ENCODE peak calls at places on chromosomes 5 and 9, in nine cellular contexts. G is H1, T is sigmoid colon, P is HepG2, L is stomach, C is HCT116, W is spleen, B is prostate gland, V is vagina. Z is an unnamed sample.

GRCh38 chr5:61263072-61263471 is 69.0 kb upstream of the ZSWIM6 start:
- DNase-seq in G (no peak), T (no peak), P (no peak), L (no peak), C (no peak), W (no peak), B (no peak), V (no peak), Z (peak; percentile 80)

GRCh38 chr9:124293712-124294504 is 36.2 kb downstream of the NEK6 start:
- DNase-seq in G (peak; percentile 59), T (no peak), P (no peak), L (no peak), C (no peak), W (no peak), B (no peak), V (no peak), Z (no peak)

GRCh38 chr5:139397921-139398320 is 3.0 kb upstream of the PROB1 start:
- DNase-seq in G (no peak), T (no peak), P (no peak), L (no peak), C (no peak), W (peak; percentile 41), B (no peak), V (no peak), Z (no peak)

GRCh38 chr9:70402213-70402612 is 12.2 kb downstream of the KLF9 start:
- DNase-seq in G (no peak), T (no peak), P (no peak), L (no peak), C (no peak), W (no peak), B (no peak), V (no peak), Z (no peak)

GRCh38 chr5:68242743-68243142 is 27.2 kb downstream of the PIK3R1 start:
- DNase-seq in G (no peak), T (no peak), P (no peak), L (no peak), C (no peak), W (no peak), B (no peak), V (no peak), Z (no peak)

GRCh38 chr9:88533951-88534455 is 975 bp upstream of the NXNL2 start:
- DNase-seq in G (peak; percentile 78), T (peak; percentile 72), P (no peak), L (peak; percentile 30), C (no peak), W (peak; percentile 80), B (no peak), V (no peak), Z (peak; percentile 33)

GRCh38 chr9:129414377-129415021 is 206.4 kb downstream of the C9orf50 start:
- DNase-seq in G (no peak), T (peak; percentile 82), P (peak; percentile 48), L (no peak), C (no peak), W (peak; percentile 87), B (no peak), V (no peak), Z (no peak)

GRCh38 chr9:135819905-135820304 is 87.4 kb downstream of the CAMSAP1 start:
- DNase-seq in G (no peak), T (no peak), P (no peak), L (no peak), C (no peak), W (no peak), B (no peak), V (no peak), Z (no peak)

DNA sequence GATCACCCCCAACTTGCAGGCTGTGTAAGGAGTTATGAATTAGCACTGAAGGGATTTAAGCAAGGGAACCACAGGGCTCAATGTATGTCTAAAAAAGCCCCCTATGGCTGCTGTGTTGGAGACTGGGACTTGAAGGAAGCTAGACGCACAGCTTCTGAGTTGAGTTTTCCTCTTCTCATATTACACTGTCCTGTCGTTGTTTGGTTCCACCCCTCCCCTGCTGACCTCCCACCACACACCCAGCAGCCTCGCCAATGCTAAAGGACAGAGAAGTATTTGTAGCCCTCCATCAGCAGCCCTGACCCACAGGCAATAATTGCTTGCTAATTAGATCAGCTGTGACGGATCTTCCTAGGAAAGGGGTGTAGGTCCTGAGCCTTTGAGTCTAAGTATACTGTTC is 15.1 kb upstream of the CARTPT start:
- DNase-seq in G (no peak), T (no peak), P (no peak), L (no peak), C (no peak), W (no peak), B (no peak), V (no peak), Z (no peak)
- TF ChIP-seq POLR2AphosphoS5 in G (no peak), T (no peak), P (no peak), L (no peak), C (no peak), W (no peak), B (no peak), V (no peak), Z (no peak)

DNA sequence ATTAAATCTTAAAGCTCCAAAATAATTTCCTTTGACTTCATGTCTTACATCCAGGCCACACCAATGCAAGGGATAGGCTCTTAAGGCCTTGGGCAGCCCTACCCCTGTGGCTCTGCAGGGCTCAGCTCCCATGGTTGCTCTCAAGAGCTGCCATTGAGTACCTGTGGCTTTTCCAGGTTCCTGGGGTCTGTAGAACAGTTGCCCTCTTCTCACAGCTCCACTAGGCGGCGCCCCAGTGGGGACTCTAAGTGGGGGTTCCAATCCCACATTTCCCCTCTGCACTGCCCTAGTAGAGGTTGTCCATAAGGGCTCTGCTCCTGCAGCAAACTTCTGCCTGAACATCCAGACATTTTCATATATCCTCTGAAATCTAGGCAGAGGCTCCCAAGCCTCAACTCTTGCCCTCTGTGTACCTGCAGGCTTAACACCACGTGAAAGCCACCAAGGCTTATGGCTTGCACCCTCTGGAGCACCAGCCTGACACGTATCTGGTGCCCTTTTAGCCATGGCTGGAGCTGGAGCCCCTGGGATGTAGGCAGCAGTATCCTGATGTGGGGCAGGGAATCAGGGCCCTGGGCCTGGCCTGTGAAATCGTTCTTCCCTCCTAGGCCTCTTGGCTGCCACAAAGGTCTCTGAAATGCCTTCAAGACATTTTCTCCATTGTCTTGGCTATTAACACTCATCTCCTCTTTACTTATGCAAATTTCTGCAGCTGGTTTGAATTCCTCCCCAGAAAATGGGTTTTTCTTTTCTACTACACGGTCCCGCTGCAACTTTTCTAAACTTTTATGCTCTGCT is 185.1 kb downstream of the SMARCA2 start:
- DNase-seq in G (no peak), T (no peak), P (no peak), L (no peak), C (no peak), W (no peak), B (no peak), V (no peak), Z (no peak)
- TF ChIP-seq CTCF in G (peak; percentile 17), T (no peak), P (no peak), L (no peak), C (peak; percentile 47), W (no peak), B (no peak), V (no peak), Z (no peak)

DNA sequence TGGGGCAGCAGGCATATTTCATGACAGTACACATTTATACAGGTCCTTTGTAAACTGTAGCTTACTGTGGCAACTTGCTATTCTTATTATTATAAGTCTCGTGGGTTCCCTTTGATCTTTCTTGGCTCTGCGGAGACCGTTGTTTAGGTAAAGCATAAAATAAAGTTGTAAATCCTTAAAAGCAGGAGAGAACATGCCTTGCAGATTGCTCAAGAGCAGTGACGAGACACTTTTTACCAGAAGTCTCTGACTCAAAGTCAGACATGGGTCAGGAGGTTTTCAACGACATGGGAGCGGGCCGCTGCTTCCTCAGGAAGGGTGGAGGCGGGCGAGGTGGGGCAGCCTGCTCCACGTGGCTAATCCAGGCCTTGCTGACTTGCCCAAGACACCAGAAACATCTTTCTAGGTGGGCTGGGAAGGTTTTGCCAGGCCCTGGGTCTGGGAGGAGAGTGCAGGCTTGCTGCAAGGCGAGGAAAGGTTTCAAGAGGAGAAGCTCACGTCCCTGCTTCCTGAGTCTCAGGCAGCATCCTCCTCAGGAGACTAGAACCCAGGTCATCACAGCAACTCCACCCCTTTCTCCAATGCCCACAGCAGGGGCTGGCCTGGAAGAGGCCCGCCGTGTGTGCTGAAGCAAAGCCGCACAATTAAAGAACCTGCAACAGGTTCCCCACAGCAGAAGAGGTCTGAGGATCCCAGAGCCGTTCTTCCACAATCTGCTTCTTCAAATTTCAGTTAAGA is 6.5 kb downstream of the TBC1D2 start:
- DNase-seq in G (no peak), T (peak; percentile 78), P (no peak), L (peak; percentile 35), C (no peak), W (peak; percentile 91), B (peak; percentile 90), V (no peak), Z (peak; percentile 87)
- TF ChIP-seq POLR2A in G (no peak), T (no peak), P (no peak), L (no peak), C (no peak), W (no peak), B (peak; percentile 42), V (no peak), Z (no peak)

DNA sequence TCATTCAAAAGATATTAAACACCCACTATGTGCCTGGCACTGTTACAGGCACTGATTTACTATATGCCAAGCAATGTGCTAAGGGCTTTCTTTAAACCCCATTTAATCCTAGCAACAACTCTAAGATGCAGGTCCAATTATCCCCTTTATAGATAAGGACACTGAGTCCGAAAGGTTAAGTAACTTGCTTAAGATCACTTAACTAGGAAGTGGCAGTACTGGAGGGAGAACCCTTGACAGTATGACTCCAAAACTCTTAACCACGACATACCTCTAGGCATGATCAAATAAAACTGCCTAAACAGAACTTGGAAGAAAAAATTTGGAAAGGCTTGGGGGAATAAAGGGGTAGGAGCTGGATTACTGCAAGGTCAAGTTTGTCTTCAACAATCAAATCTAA is 1.7 kb downstream of the RAB14 start:
- DNase-seq in G (no peak), T (no peak), P (no peak), L (no peak), C (no peak), W (no peak), B (no peak), V (no peak), Z (no peak)
- TF ChIP-seq POLR2AphosphoS5 in G (no peak), T (no peak), P (no peak), L (no peak), C (no peak), W (no peak), B (no peak), V (no peak), Z (no peak)

Z was measured in upper lobe of left lung.